ENCODE peak calls at places on chromosomes 13 and 19, in six cellular contexts. Z is esophagus squamous epithelium, Y is H1, G is A549, R is tibial nerve, B is heart left ventricle. T is an unnamed sample.

GRCh38 chr13:113378825-113379224 is 14.9 kb upstream of the GRTP1 start:
- DNase-seq in Y (no peak), Z (no peak), B (no peak), R (no peak), G (no peak), T (no peak)

GRCh38 chr19:18399008-18399407 is 1.6 kb upstream of the LRRC25 start:
- DNase-seq in B (peak), Z (no peak), G (peak), R (no peak), Y (no peak), T (no peak)

GRCh38 chr19:18857223-18857622 is 25.5 kb downstream of the UPF1 start:
- DNase-seq in Z (no peak), Y (no peak), G (no peak), R (no peak), B (no peak), T (no peak)

GRCh38 chr19:34994643-34995471 is 5.3 kb upstream of the GRAMD1A start:
- DNase-seq in G (peak), Y (no peak), R (no peak), Z (no peak), B (no peak), T (no peak)

GRCh38 chr19:49465371-49465770 is 8.6 kb upstream of the FLT3LG start:
- DNase-seq in G (no peak), B (no peak), R (no peak), Z (no peak), Y (no peak), T (no peak)

GRCh38 chr13:112725346-112726017 is 35.6 kb downstream of the ATP11A start:
- DNase-seq in G (peak), Y (no peak), Z (no peak), B (no peak), R (no peak), T (no peak)

GRCh38 chr13:113078895-113079720 is 26.5 kb upstream of the F7 start:
- DNase-seq in Z (no peak), G (no peak), Y (no peak), R (no peak), B (peak), T (no peak)

GRCh38 chr13:29336356-29336755 is 259.1 kb downstream of the SLC7A1 start:
- DNase-seq in B (no peak), G (no peak), Z (no peak), R (no peak), Y (no peak), T (no peak)

GRCh38 chr19:49570997-49571676 is 9.2 kb downstream of the NOSIP start:
- DNase-seq in G (peak), B (no peak), Z (no peak), Y (no peak), R (no peak), T (no peak)

GRCh38 chr13:94384217-94384905 is 95.1 kb downstream of the DCT start:
- DNase-seq in Y (no peak), R (no peak), G (no peak), Z (no peak), B (no peak), T (no peak)

GRCh38 chr13:66578305-66578704 is 651.8 kb downstream of the PCDH9 start:
- DNase-seq in Y (no peak), G (no peak), B (no peak), Z (no peak), R (no peak), T (no peak)

GRCh38 chr19:50418186-50419021 is at the start of gene SPIB:
- DNase-seq in G (no peak), R (no peak), Y (no peak), Z (no peak), B (no peak), T (no peak)

GRCh38 chr13:22926176-22927007 is 254.4 kb upstream of the SGCG start:
- DNase-seq in R (peak), G (no peak), Z (no peak), B (peak), Y (peak), T (peak)

GRCh38 chr19:46241676-46242075 is 12.1 kb downstream of the IGFL1 start:
- DNase-seq in Z (no peak), Y (no peak), G (no peak), R (no peak), B (no peak), T (no peak)

GRCh38 chr13:48626077-48626449 is 27.7 kb upstream of the CYSLTR2 start:
- DNase-seq in G (no peak), R (no peak), B (no peak), Y (no peak), Z (no peak), T (peak)

DNA sequence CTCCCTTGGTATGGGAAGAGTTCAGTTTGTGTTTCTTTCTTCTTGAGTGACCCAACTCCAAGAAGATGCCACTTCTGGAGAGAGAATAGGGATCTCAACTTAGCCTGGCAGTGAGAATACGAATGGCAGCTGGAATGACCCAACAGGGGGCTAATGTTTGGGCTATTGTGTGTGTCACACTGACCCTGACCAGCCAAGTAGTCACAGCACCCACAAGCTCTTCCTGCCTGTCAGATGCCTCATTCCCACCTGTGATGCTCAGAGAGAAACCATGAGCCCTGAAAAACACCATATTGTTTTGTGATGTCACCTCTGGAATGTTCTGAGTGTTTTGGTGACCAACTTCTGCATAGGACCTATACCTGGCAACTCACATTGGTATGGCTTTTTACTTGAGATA is at the start of gene CBY2:
- DNase-seq in G (no peak), Y (no peak), R (no peak), Z (no peak), B (no peak), T (no peak)
- TF ChIP-seq POLR2A in G (no peak), Y (no peak), R (no peak), Z (no peak), B (no peak), T (no peak)

DNA sequence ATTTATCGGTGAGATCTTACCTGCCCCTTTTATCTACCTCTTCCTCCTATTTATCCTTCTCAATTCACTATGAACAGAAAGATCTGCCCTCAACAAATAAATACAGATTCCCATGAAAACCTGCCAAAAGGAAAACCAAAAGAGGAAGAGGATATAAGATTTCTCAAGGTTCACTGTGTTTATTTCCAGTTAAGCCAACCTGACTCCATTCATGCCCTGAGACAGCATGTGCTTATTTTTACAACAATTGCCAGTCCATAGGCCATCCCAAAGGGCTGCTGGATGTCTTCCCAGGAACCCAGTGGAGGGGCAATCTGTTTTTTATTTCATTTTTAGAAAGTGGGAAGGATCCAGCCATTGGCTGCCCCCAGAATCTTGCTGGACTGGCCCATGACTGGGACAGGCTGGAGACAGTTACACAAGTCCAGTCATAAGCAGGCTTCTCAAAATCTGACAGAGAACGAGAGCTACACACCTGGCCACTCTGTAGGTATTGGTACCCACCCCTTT is 209.1 kb downstream of the IRS2 start:
- DNase-seq in Y (no peak), R (no peak), B (no peak), G (no peak), Z (no peak), T (no peak)
- TF ChIP-seq POLR2A in Y (no peak), R (no peak), B (no peak), G (no peak), Z (no peak), T (no peak)

DNA sequence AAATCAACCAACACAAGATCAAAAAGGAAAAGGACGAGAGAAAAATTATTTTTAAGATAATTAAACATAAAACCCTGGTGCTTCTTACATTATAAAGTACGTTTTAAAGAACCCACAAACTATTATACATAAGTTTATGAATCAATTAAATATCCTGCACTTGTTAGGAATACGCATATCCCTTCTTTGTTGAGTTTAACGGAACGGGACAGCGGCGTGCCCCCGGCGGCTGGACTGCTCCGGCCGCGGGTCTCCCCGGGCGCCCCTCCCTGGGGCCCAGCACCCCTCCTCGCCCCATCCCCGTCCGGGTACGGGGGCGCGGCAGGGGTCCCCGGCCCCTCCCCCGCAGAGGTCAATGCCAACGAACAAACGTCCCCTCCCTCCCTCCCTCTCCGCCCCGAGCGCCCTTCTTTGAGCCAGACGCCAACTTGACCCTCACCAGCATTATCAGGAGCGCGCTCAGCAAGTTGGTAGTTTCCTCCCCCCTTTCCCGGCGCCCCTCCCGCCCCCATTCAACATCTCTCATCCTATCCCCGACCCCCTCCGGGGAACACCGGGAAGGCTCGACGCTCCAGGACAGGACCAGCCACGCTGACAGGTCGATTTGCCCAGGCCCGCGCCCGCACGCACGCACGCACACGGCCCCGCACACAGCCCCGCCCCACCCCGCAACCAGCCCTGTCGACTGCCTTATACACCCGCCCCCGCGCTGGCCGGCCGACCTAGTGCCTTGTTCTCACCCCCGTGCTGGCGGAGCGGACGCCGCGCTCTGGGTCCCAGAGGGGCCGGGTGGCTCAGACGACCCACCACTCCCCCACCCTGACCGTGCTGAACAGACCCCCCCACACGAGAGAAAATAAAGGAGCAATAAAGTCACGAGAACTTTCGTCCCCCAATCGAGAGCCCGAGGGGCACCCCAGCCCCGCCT is 5.1 kb downstream of the LYL1 start:
- DNase-seq in B (peak), Y (no peak), G (no peak), Z (no peak), R (no peak), T (peak)
- TF ChIP-seq POLR2A in B (no peak), Y (no peak), G (no peak), Z (no peak), R (no peak), T (no peak)

GRCh38 chr13:44989071-44989889 is at the start of the genes GPALPP1 and NUFIP1:
- DNase-seq in Z (peak), R (peak), G (peak), Y (peak), B (peak), T (peak)
- TF ChIP-seq POLR2A in Z (peak), R (peak), G (peak), Y (peak), B (peak), T (peak)

GRCh38 chr19:3511506-3512251 is 5.6 kb downstream of the FZR1 start:
- DNase-seq in Z (no peak), B (no peak), R (no peak), G (no peak), Y (no peak), T (no peak)

GRCh38 chr19:3507371-3508120 is 1.4 kb downstream of the FZR1 start:
- DNase-seq in G (no peak), Y (no peak), R (no peak), B (no peak), Z (no peak), T (peak)

GRCh38 chr19:3508771-3509535 is 2.8 kb downstream of the FZR1 start:
- DNase-seq in Z (no peak), G (no peak), R (no peak), B (no peak), Y (no peak), T (no peak)

GRCh38 chr19:3510727-3511126 is 4.6 kb downstream of the FZR1 start:
- DNase-seq in B (no peak), Z (no peak), R (no peak), G (no peak), Y (no peak), T (no peak)

DNA sequence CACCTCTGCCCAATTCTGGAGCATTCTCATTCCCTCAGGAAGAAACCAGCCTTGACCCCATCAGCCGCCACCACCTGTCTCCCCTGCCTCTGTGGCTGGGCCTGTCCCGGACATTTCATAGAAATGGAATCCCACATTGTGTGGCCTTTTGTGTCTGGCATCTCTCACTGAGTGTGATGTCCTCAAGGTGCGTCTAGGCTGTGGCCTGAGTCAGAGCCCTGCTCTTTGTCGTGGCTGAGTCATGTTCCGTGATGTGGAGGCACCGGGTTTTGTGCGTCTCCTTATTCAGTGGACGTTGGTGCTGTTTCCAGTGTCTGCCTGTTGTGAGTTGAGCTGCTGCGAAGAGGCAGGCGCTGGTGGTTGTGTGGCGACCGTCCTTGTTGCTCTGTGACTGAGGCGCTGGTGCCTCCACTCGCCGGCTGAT is 3.5 kb downstream of the FZR1 start:
- DNase-seq in Z (no peak), Y (no peak), B (no peak), G (no peak), R (no peak), T (no peak)
- TF ChIP-seq POLR2A in Z (no peak), Y (no peak), B (no peak), G (no peak), R (no peak), T (no peak)

GRCh38 chr19:27748551-27749152 is 1464.3 kb downstream of the UQCRFS1 start:
- DNase-seq in Z (no peak), Y (no peak), R (no peak), G (no peak), B (no peak), T (no peak)
- TF ChIP-seq POLR2A in Z (no peak), Y (no peak), R (no peak), G (no peak), B (no peak), T (no peak)

GRCh38 chr19:30676990-30677679 is 305.0 kb downstream of the ZNF536 start:
- DNase-seq in G (no peak), B (no peak), Z (no peak), Y (no peak), R (no peak), T (no peak)

GRCh38 chr19:30679789-30680188 is 307.6 kb downstream of the ZNF536 start:
- DNase-seq in G (no peak), Z (no peak), B (no peak), Y (no peak), R (no peak), T (no peak)

GRCh38 chr19:30679286-30679685 is 307.1 kb downstream of the ZNF536 start:
- DNase-seq in G (no peak), Y (no peak), R (no peak), Z (no peak), B (no peak), T (no peak)

GRCh38 chr19:30678168-30678567 is 306.0 kb downstream of the ZNF536 start:
- DNase-seq in Y (no peak), G (no peak), Z (no peak), R (no peak), B (no peak), T (no peak)

DNA sequence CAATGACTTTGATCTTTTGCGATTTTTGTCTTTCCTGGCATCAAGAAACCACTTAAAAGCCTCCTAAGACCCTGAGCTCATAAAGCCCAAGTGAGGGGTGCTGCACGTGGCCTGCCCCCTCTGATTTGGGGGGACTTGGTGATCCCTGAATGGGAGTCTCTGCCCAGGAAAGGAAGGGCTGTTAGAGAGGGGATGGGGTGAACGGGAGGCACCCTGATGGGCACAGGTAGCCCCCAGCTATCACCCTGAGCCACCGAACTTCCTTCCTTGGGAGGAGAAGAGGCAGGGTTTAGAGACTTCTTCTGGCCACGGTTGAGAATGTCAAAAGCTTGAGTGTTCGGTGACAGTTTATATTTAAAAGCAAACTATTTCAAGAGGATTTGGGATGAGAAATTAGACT is 305.5 kb downstream of the ZNF536 start:
- DNase-seq in G (no peak), Z (no peak), R (no peak), Y (no peak), B (no peak), T (no peak)
- TF ChIP-seq POLR2A in G (no peak), Z (no peak), R (no peak), Y (no peak), B (no peak), T (no peak)

GRCh38 chr19:10270180-10270615 is 722 bp upstream of the ICAM1 start:
- DNase-seq in R (peak), Y (no peak), G (no peak), B (peak), Z (no peak), T (peak)

GRCh38 chr19:10269333-10270179 is 1.4 kb upstream of the ICAM1 start:
- DNase-seq in R (peak), Y (no peak), B (peak), G (peak), Z (peak), T (peak)

GRCh38 chr19:10271543-10272086 is 695 bp downstream of the ICAM1 start:
- DNase-seq in Z (no peak), B (peak), G (no peak), R (no peak), Y (no peak), T (no peak)

GRCh38 chr19:10268077-10268476 is 2.8 kb upstream of the ICAM1 start:
- DNase-seq in Z (no peak), Y (no peak), G (no peak), R (no peak), B (peak), T (no peak)

GRCh38 chr19:10270616-10271394 is at the start of gene ICAM1:
- DNase-seq in Z (no peak), R (peak), Y (no peak), B (peak), G (no peak), T (peak)
- TF ChIP-seq POLR2A in Z (peak), R (peak), Y (no peak), B (peak), G (no peak), T (peak)

T was measured in erythroblast.